ENCODE peak calls at places on chromosomes 6 and 20, in eight cellular contexts. G is T-helper 17 cell, L is heart right ventricle, I is psoas muscle, J is Panc1, D is transverse colon, U is SK-N-MC, O is thoracic aorta. C is an unnamed sample.

GRCh38 chr6:22642254-22642653 is 72.9 kb downstream of the HDGFL1 start:
- DNase-seq in I (no peak), D (no peak), U (no peak), L (no peak), O (no peak), J (no peak), G (no peak), C (no peak)

GRCh38 chr6:15615837-15616236 is 47.0 kb downstream of the DTNBP1 start:
- DNase-seq in J (no peak), U (no peak), L (no peak), G (no peak), I (no peak), D (no peak), O (no peak), C (no peak)

GRCh38 chr6:147974376-147974775 is 368.3 kb upstream of the SASH1 start:
- DNase-seq in L (no peak), G (no peak), J (peak; percentile 15), D (no peak), U (no peak), I (no peak), O (no peak), C (no peak)

GRCh38 chr6:154370545-154370944 is 13.9 kb upstream of the IPCEF1 start:
- DNase-seq in D (peak; percentile 14), L (peak; percentile 13), O (no peak), I (no peak), U (no peak), J (no peak), G (no peak), C (no peak)

GRCh38 chr20:36917943-36918342 is 33.6 kb downstream of the SAMHD1 start:
- DNase-seq in O (no peak), G (no peak), J (no peak), L (no peak), D (no peak), U (no peak), I (no peak), C (no peak)

GRCh38 chr6:145031001-145031400 is 704.3 kb downstream of the EPM2A start:
- DNase-seq in D (no peak), G (no peak), J (no peak), L (no peak), U (no peak), I (no peak), O (no peak), C (no peak)

GRCh38 chr6:129889580-129889979 is 28.5 kb upstream of the TMEM244 start:
- DNase-seq in D (no peak), L (no peak), I (no peak), U (no peak), G (no peak), J (no peak), O (no peak), C (no peak)

GRCh38 chr6:7468382-7469081 is 72.9 kb upstream of the DSP start:
- DNase-seq in D (no peak), U (no peak), I (peak; percentile 21), O (no peak), L (peak; percentile 67), G (no peak), J (no peak), C (no peak)

GRCh38 chr6:151413372-151414145 is 22.2 kb upstream of the ZBTB2 start:
- DNase-seq in L (no peak), D (no peak), U (no peak), O (no peak), G (peak; percentile 45), J (no peak), I (no peak), C (no peak)

DNA sequence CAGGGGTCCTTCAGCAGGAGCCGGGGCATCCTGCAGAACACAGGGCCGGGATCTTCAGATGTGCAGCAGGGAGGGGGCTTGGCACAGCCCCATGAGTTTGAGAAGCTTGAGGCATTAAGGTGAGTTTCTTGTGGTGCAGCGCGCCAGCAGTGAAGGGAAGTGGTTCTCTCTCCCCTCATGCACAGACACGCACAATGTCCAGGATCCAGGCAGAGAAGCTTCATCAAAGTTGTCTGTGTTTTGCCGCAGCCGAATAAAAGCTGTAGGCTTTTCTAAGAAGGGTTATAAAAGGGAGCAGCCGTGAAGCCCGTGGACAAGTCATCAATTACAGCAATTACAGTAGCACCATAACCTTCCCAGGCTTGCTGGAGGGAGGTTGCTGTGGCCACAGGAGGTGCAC is 491.0 kb upstream of the CDH4 start:
- DNase-seq in O (no peak), I (no peak), L (no peak), G (no peak), U (no peak), D (no peak), J (no peak), C (no peak)
- H3K9me3 ChIP-seq in O (no peaks in the 10 kb centered on the region), I (no peaks in the 10 kb centered on the region), L (no peaks in the 10 kb centered on the region), G (no peaks in the 10 kb centered on the region), U (no peaks in the 10 kb centered on the region), D (no peaks in the 10 kb centered on the region), J (no peaks in the 10 kb centered on the region), C (no peaks in the 10 kb centered on the region)

DNA sequence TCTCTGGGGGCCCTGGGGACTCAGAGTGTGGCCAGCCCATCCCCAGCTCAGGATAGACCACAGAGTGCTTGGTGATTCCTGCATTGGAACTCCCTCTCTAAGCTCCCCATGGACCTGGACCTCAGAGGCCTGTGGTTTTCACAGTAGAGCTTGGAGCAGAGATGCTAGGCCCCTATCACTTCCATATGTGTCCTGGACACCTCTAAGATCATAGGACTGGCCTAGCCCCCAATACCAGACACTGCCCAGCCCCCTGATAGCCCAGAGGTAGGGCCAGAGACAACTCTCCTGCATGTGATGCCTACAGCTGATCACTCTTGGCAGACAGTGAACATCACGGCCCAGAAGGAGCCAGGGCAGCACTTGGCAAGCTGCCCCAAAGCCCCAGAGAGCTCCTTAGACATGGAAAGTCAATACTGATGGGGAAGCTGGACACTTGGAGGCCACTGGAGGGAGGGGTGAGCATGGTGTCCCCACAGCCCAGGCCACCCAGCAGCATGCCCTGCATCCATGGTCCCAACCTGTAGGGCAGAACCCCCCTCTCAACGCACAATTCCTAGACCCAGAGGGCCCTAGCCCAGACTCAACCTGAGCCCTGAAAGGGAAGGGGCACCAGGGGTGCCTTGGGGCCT is 27.1 kb downstream of the UBD start:
- DNase-seq in O (no peak), U (no peak), L (no peak), D (no peak), J (no peak), I (no peak), G (no peak), C (no peak)
- H3K9me3 ChIP-seq in O (no peaks in the 10 kb centered on the region), U (no peaks in the 10 kb centered on the region), L (no peaks in the 10 kb centered on the region), D (no peaks in the 10 kb centered on the region), J (no peaks in the 10 kb centered on the region), I (no peaks in the 10 kb centered on the region), G (no peaks in the 10 kb centered on the region), C (no peaks in the 10 kb centered on the region)

GRCh38 chr6:169385237-169385880 is 131.7 kb upstream of the THBS2 start:
- DNase-seq in G (no peak), J (no peak), I (no peak), L (no peak), O (no peak), D (no peak), U (no peak), C (no peak)

GRCh38 chr6:169391473-169392071 is 137.9 kb upstream of the THBS2 start:
- DNase-seq in D (no peak), L (no peak), I (no peak), G (no peak), J (no peak), U (no peak), O (no peak), C (no peak)

GRCh38 chr6:169387809-169388383 is 134.2 kb upstream of the THBS2 start:
- DNase-seq in U (no peak), G (no peak), O (no peak), L (no peak), I (no peak), D (no peak), J (no peak), C (no peak)

GRCh38 chr6:169386431-169387057 is 132.9 kb upstream of the THBS2 start:
- DNase-seq in I (no peak), J (no peak), U (peak; percentile 75), O (no peak), D (no peak), L (no peak), G (no peak), C (no peak)

GRCh38 chr6:169388767-169389166 is 135.1 kb upstream of the THBS2 start:
- DNase-seq in J (no peak), O (no peak), U (no peak), D (no peak), I (no peak), G (no peak), L (no peak), C (no peak)
- H3K9me3 ChIP-seq in J (peaks cover 8% of the 10 kb centered on the region), O (no peaks in the 10 kb centered on the region), U (no peaks in the 10 kb centered on the region), D (no peaks in the 10 kb centered on the region), I (peaks cover 4% of the 10 kb centered on the region), G (no peaks in the 10 kb centered on the region), L (peaks cover 31% of the 10 kb centered on the region), C (no peaks in the 10 kb centered on the region)

GRCh38 chr6:104799134-104799657 is 60.5 kb downstream of the HACE1 start:
- DNase-seq in L (no peak), I (no peak), U (no peak), O (no peak), D (no peak), J (no peak), G (no peak), C (no peak)
- H3K9me3 ChIP-seq in L (peaks cover 10% of the 10 kb centered on the region), I (no peaks in the 10 kb centered on the region), U (no peaks in the 10 kb centered on the region), O (no peaks in the 10 kb centered on the region), D (no peaks in the 10 kb centered on the region), J (no peaks in the 10 kb centered on the region), G (no peaks in the 10 kb centered on the region), C (no peaks in the 10 kb centered on the region)

DNA sequence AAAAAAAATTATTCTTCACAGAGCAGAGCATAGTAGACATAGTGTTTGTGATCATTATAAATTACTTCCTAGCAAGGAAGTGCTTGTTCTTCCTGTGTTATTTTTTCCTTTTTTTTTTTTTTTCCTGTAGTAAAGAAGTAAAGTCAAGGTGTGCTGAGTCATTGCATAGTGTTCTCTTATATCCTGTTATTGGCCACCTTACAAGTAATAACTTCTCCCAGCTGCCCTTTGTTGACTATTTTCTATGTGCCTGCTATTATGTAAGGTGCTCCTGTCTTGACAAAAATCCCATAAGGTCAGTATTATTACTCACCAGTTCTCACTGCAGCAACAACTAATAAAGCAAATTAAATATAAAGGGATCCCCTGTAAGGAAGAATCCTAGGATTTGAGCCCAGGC is 195.3 kb downstream of the GJA1 start:
- DNase-seq in I (no peak), U (no peak), O (no peak), D (no peak), G (no peak), L (no peak), J (no peak), C (no peak)
- H3K9me3 ChIP-seq in I (peaks cover 14% of the 10 kb centered on the region), U (no peaks in the 10 kb centered on the region), O (peaks cover 4% of the 10 kb centered on the region), D (peaks cover 6% of the 10 kb centered on the region), G (no peaks in the 10 kb centered on the region), L (peaks cover 49% of the 10 kb centered on the region), J (peaks cover 18% of the 10 kb centered on the region), C (peaks cover 7% of the 10 kb centered on the region)

DNA sequence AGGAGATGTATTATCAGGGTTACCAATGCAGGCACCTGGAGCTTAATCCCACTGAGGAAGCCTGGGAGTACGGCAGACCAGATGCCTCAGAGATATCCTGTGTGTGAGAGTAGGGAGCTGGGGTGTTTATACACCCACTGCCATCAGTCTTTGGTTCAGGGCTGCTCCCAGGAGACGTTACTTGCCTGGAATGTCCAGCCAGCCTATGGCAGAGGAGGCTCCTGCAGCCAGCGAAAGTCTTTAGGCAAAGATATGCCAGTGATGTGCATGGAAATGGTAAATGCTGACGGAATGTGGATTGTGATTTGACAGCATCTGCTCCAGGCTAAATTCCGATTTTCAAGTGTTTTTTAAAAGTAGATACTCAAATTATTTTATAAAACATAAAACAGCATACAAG is 282.0 kb downstream of the BTBD3 start:
- DNase-seq in O (no peak), L (no peak), J (no peak), G (no peak), U (no peak), I (no peak), D (no peak), C (no peak)
- H3K9me3 ChIP-seq in O (no peaks in the 10 kb centered on the region), L (no peaks in the 10 kb centered on the region), J (peaks cover 4% of the 10 kb centered on the region), G (no peaks in the 10 kb centered on the region), U (no peaks in the 10 kb centered on the region), I (no peaks in the 10 kb centered on the region), D (no peaks in the 10 kb centered on the region), C (no peaks in the 10 kb centered on the region)

C was measured in upper lobe of right lung.